ENCODE peak calls at places on chromosomes 1 and 21, in seven cellular contexts. One of them, this sample, is unnamed.
A peak's percentile ranks its signal among the peaks of the same experiment; 100 is the strongest.

GRCh38 chr1:204507317-204508105 is 8.7 kb upstream of the MDM4 start:
- DNase-seq in uterus: no peak
- DNase-seq in AG08396: peak; percentile 28
- DNase-seq in H7: peak; percentile 58
- DNase-seq in activated T-cell treated with anti-CD3 and anti-CD28 coated beads for 1 hour: no peak
- DNase-seq in activated CD8-positive, alpha-beta memory T cell treated with anti-CD3 and anti-CD28 coated beads for 1 hour: no peak
- DNase-seq in stimulated activated CD8-positive, alpha-beta memory T cell treated with anti-CD3 and anti-CD28 coated beads, Interleukin-7, amount 100 ng/mL, for 1 hour: no peak
- DNase-seq in this sample: no peak

GRCh38 chr1:42333662-42334239 is 1.3 kb downstream of the FOXJ3 start:
- DNase-seq in uterus: no peak
- DNase-seq in AG08396: no peak
- DNase-seq in H7: no peak
- DNase-seq in activated T-cell treated with anti-CD3 and anti-CD28 coated beads for 1 hour: no peak
- DNase-seq in activated CD8-positive, alpha-beta memory T cell treated with anti-CD3 and anti-CD28 coated beads for 1 hour: no peak
- DNase-seq in stimulated activated CD8-positive, alpha-beta memory T cell treated with anti-CD3 and anti-CD28 coated beads, Interleukin-7, amount 100 ng/mL, for 1 hour: no peak
- DNase-seq in this sample: no peak

GRCh38 chr1:237205400-237206064 is 163.5 kb downstream of the RYR2 start:
- DNase-seq in uterus: peak; percentile 67
- DNase-seq in AG08396: no peak
- DNase-seq in H7: peak; percentile 10
- DNase-seq in activated T-cell treated with anti-CD3 and anti-CD28 coated beads for 1 hour: no peak
- DNase-seq in activated CD8-positive, alpha-beta memory T cell treated with anti-CD3 and anti-CD28 coated beads for 1 hour: no peak
- DNase-seq in stimulated activated CD8-positive, alpha-beta memory T cell treated with anti-CD3 and anti-CD28 coated beads, Interleukin-7, amount 100 ng/mL, for 1 hour: no peak
- DNase-seq in this sample: no peak

GRCh38 chr1:187294421-187295201 is 465.9 kb downstream of the PLA2G4A start:
- DNase-seq in uterus: no peak
- DNase-seq in AG08396: no peak
- DNase-seq in H7: no peak
- DNase-seq in activated T-cell treated with anti-CD3 and anti-CD28 coated beads for 1 hour: no peak
- DNase-seq in activated CD8-positive, alpha-beta memory T cell treated with anti-CD3 and anti-CD28 coated beads for 1 hour: no peak
- DNase-seq in stimulated activated CD8-positive, alpha-beta memory T cell treated with anti-CD3 and anti-CD28 coated beads, Interleukin-7, amount 100 ng/mL, for 1 hour: no peak
- DNase-seq in this sample: no peak

GRCh38 chr1:55073187-55073916 is 34.0 kb downstream of the PCSK9 start:
- DNase-seq in uterus: no peak
- DNase-seq in AG08396: no peak
- DNase-seq in H7: no peak
- DNase-seq in activated T-cell treated with anti-CD3 and anti-CD28 coated beads for 1 hour: no peak
- DNase-seq in activated CD8-positive, alpha-beta memory T cell treated with anti-CD3 and anti-CD28 coated beads for 1 hour: no peak
- DNase-seq in stimulated activated CD8-positive, alpha-beta memory T cell treated with anti-CD3 and anti-CD28 coated beads, Interleukin-7, amount 100 ng/mL, for 1 hour: no peak
- DNase-seq in this sample: no peak

GRCh38 chr1:44212355-44213221 is 683 bp upstream of the DMAP1 start:
- DNase-seq in uterus: no peak
- DNase-seq in AG08396: no peak
- DNase-seq in H7: no peak
- DNase-seq in activated T-cell treated with anti-CD3 and anti-CD28 coated beads for 1 hour: no peak
- DNase-seq in activated CD8-positive, alpha-beta memory T cell treated with anti-CD3 and anti-CD28 coated beads for 1 hour: no peak
- DNase-seq in stimulated activated CD8-positive, alpha-beta memory T cell treated with anti-CD3 and anti-CD28 coated beads, Interleukin-7, amount 100 ng/mL, for 1 hour: no peak
- DNase-seq in this sample: no peak

GRCh38 chr1:40362699-40363098 is 10.8 kb upstream of the SMAP2 start:
- DNase-seq in uterus: no peak
- DNase-seq in AG08396: no peak
- DNase-seq in H7: peak; percentile 17
- DNase-seq in activated T-cell treated with anti-CD3 and anti-CD28 coated beads for 1 hour: no peak
- DNase-seq in activated CD8-positive, alpha-beta memory T cell treated with anti-CD3 and anti-CD28 coated beads for 1 hour: no peak
- DNase-seq in stimulated activated CD8-positive, alpha-beta memory T cell treated with anti-CD3 and anti-CD28 coated beads, Interleukin-7, amount 100 ng/mL, for 1 hour: no peak
- DNase-seq in this sample: no peak

GRCh38 chr1:194975913-194976312 is 1632.3 kb downstream of the KCNT2 start:
- DNase-seq in uterus: no peak
- DNase-seq in AG08396: no peak
- DNase-seq in H7: no peak
- DNase-seq in activated T-cell treated with anti-CD3 and anti-CD28 coated beads for 1 hour: no peak
- DNase-seq in activated CD8-positive, alpha-beta memory T cell treated with anti-CD3 and anti-CD28 coated beads for 1 hour: no peak
- DNase-seq in stimulated activated CD8-positive, alpha-beta memory T cell treated with anti-CD3 and anti-CD28 coated beads, Interleukin-7, amount 100 ng/mL, for 1 hour: no peak
- DNase-seq in this sample: no peak

GRCh38 chr1:152108899-152109222 is 6.4 kb downstream of the TCHH start:
- DNase-seq in uterus: no peak
- DNase-seq in AG08396: no peak
- DNase-seq in H7: no peak
- DNase-seq in activated T-cell treated with anti-CD3 and anti-CD28 coated beads for 1 hour: no peak
- DNase-seq in activated CD8-positive, alpha-beta memory T cell treated with anti-CD3 and anti-CD28 coated beads for 1 hour: no peak
- DNase-seq in stimulated activated CD8-positive, alpha-beta memory T cell treated with anti-CD3 and anti-CD28 coated beads, Interleukin-7, amount 100 ng/mL, for 1 hour: no peak
- DNase-seq in this sample: no peak

GRCh38 chr21:26165331-26165730 is 5.2 kb downstream of the APP start:
- DNase-seq in uterus: no peak
- DNase-seq in AG08396: no peak
- DNase-seq in H7: no peak
- DNase-seq in activated T-cell treated with anti-CD3 and anti-CD28 coated beads for 1 hour: no peak
- DNase-seq in activated CD8-positive, alpha-beta memory T cell treated with anti-CD3 and anti-CD28 coated beads for 1 hour: no peak
- DNase-seq in stimulated activated CD8-positive, alpha-beta memory T cell treated with anti-CD3 and anti-CD28 coated beads, Interleukin-7, amount 100 ng/mL, for 1 hour: no peak
- DNase-seq in this sample: no peak

GRCh38 chr21:32056791-32057190 is 184.0 kb downstream of the HUNK start:
- DNase-seq in uterus: no peak
- DNase-seq in AG08396: no peak
- DNase-seq in H7: peak; percentile 65
- DNase-seq in activated T-cell treated with anti-CD3 and anti-CD28 coated beads for 1 hour: no peak
- DNase-seq in activated CD8-positive, alpha-beta memory T cell treated with anti-CD3 and anti-CD28 coated beads for 1 hour: no peak
- DNase-seq in stimulated activated CD8-positive, alpha-beta memory T cell treated with anti-CD3 and anti-CD28 coated beads, Interleukin-7, amount 100 ng/mL, for 1 hour: no peak
- DNase-seq in this sample: no peak

GRCh38 chr1:60746278-60746761 is 336.0 kb upstream of the NFIA start:
- DNase-seq in uterus: no peak
- DNase-seq in AG08396: no peak
- DNase-seq in H7: peak; percentile 4
- DNase-seq in activated T-cell treated with anti-CD3 and anti-CD28 coated beads for 1 hour: no peak
- DNase-seq in activated CD8-positive, alpha-beta memory T cell treated with anti-CD3 and anti-CD28 coated beads for 1 hour: no peak
- DNase-seq in stimulated activated CD8-positive, alpha-beta memory T cell treated with anti-CD3 and anti-CD28 coated beads, Interleukin-7, amount 100 ng/mL, for 1 hour: no peak
- DNase-seq in this sample: no peak

GRCh38 chr1:63557365-63557987 is 34.2 kb downstream of the EFCAB7 start:
- DNase-seq in uterus: no peak
- DNase-seq in AG08396: peak; percentile 24
- DNase-seq in H7: peak; percentile 16
- DNase-seq in activated T-cell treated with anti-CD3 and anti-CD28 coated beads for 1 hour: no peak
- DNase-seq in activated CD8-positive, alpha-beta memory T cell treated with anti-CD3 and anti-CD28 coated beads for 1 hour: no peak
- DNase-seq in stimulated activated CD8-positive, alpha-beta memory T cell treated with anti-CD3 and anti-CD28 coated beads, Interleukin-7, amount 100 ng/mL, for 1 hour: no peak
- DNase-seq in this sample: no peak

GRCh38 chr1:226738421-226738994 is 574 bp downstream of the ITPKB start:
- DNase-seq in uterus: peak; percentile 49
- DNase-seq in AG08396: peak; percentile 43
- DNase-seq in H7: peak; percentile 74
- DNase-seq in activated T-cell treated with anti-CD3 and anti-CD28 coated beads for 1 hour: peak; percentile 22
- DNase-seq in activated CD8-positive, alpha-beta memory T cell treated with anti-CD3 and anti-CD28 coated beads for 1 hour: no peak
- DNase-seq in stimulated activated CD8-positive, alpha-beta memory T cell treated with anti-CD3 and anti-CD28 coated beads, Interleukin-7, amount 100 ng/mL, for 1 hour: no peak
- DNase-seq in this sample: peak; percentile 42

GRCh38 chr21:33670076-33670475 is 27.8 kb downstream of the ITSN1 start:
- DNase-seq in uterus: no peak
- DNase-seq in AG08396: no peak
- DNase-seq in H7: no peak
- DNase-seq in activated T-cell treated with anti-CD3 and anti-CD28 coated beads for 1 hour: no peak
- DNase-seq in activated CD8-positive, alpha-beta memory T cell treated with anti-CD3 and anti-CD28 coated beads for 1 hour: no peak
- DNase-seq in stimulated activated CD8-positive, alpha-beta memory T cell treated with anti-CD3 and anti-CD28 coated beads, Interleukin-7, amount 100 ng/mL, for 1 hour: no peak
- DNase-seq in this sample: no peak

GRCh38 chr1:54551891-54552290 is 3.9 kb downstream of the ACOT11 start:
- DNase-seq in uterus: peak; percentile 2
- DNase-seq in AG08396: peak; percentile 0
- DNase-seq in H7: no peak
- DNase-seq in activated T-cell treated with anti-CD3 and anti-CD28 coated beads for 1 hour: no peak
- DNase-seq in activated CD8-positive, alpha-beta memory T cell treated with anti-CD3 and anti-CD28 coated beads for 1 hour: no peak
- DNase-seq in stimulated activated CD8-positive, alpha-beta memory T cell treated with anti-CD3 and anti-CD28 coated beads, Interleukin-7, amount 100 ng/mL, for 1 hour: no peak
- DNase-seq in this sample: no peak

GRCh38 chr1:175822575-175822974 is 79.2 kb upstream of the TNR start:
- DNase-seq in uterus: no peak
- DNase-seq in AG08396: peak; percentile 16
- DNase-seq in H7: no peak
- DNase-seq in activated T-cell treated with anti-CD3 and anti-CD28 coated beads for 1 hour: no peak
- DNase-seq in activated CD8-positive, alpha-beta memory T cell treated with anti-CD3 and anti-CD28 coated beads for 1 hour: no peak
- DNase-seq in stimulated activated CD8-positive, alpha-beta memory T cell treated with anti-CD3 and anti-CD28 coated beads, Interleukin-7, amount 100 ng/mL, for 1 hour: no peak
- DNase-seq in this sample: no peak

GRCh38 chr1:104092698-104093097 is 343.0 kb downstream of the AMY1C start:
- DNase-seq in uterus: no peak
- DNase-seq in AG08396: no peak
- DNase-seq in H7: no peak
- DNase-seq in activated T-cell treated with anti-CD3 and anti-CD28 coated beads for 1 hour: no peak
- DNase-seq in activated CD8-positive, alpha-beta memory T cell treated with anti-CD3 and anti-CD28 coated beads for 1 hour: no peak
- DNase-seq in stimulated activated CD8-positive, alpha-beta memory T cell treated with anti-CD3 and anti-CD28 coated beads, Interleukin-7, amount 100 ng/mL, for 1 hour: no peak
- DNase-seq in this sample: no peak

GRCh38 chr1:19204665-19205266 is 5.3 kb downstream of the UBR4 start:
- DNase-seq in uterus: no peak
- DNase-seq in AG08396: no peak
- DNase-seq in H7: no peak
- DNase-seq in activated T-cell treated with anti-CD3 and anti-CD28 coated beads for 1 hour: no peak
- DNase-seq in activated CD8-positive, alpha-beta memory T cell treated with anti-CD3 and anti-CD28 coated beads for 1 hour: no peak
- DNase-seq in stimulated activated CD8-positive, alpha-beta memory T cell treated with anti-CD3 and anti-CD28 coated beads, Interleukin-7, amount 100 ng/mL, for 1 hour: no peak
- DNase-seq in this sample: no peak

GRCh38 chr1:39081266-39082139 is 55.4 kb downstream of the NDUFS5 start:
- DNase-seq in uterus: peak; percentile 37
- DNase-seq in AG08396: peak; percentile 58
- DNase-seq in H7: peak; percentile 89
- DNase-seq in activated T-cell treated with anti-CD3 and anti-CD28 coated beads for 1 hour: no peak
- DNase-seq in activated CD8-positive, alpha-beta memory T cell treated with anti-CD3 and anti-CD28 coated beads for 1 hour: no peak
- DNase-seq in stimulated activated CD8-positive, alpha-beta memory T cell treated with anti-CD3 and anti-CD28 coated beads, Interleukin-7, amount 100 ng/mL, for 1 hour: no peak
- DNase-seq in this sample: peak; percentile 34

GRCh38 chr1:99674665-99675064 is 28.8 kb downstream of the PALMD start:
- DNase-seq in uterus: no peak
- DNase-seq in AG08396: no peak
- DNase-seq in H7: no peak
- DNase-seq in activated T-cell treated with anti-CD3 and anti-CD28 coated beads for 1 hour: no peak
- DNase-seq in activated CD8-positive, alpha-beta memory T cell treated with anti-CD3 and anti-CD28 coated beads for 1 hour: no peak
- DNase-seq in stimulated activated CD8-positive, alpha-beta memory T cell treated with anti-CD3 and anti-CD28 coated beads, Interleukin-7, amount 100 ng/mL, for 1 hour: no peak
- DNase-seq in this sample: no peak

GRCh38 chr1:40924767-40925166 is 54.7 kb upstream of the CTPS1 start:
- DNase-seq in uterus: no peak
- DNase-seq in AG08396: no peak
- DNase-seq in H7: no peak
- DNase-seq in activated T-cell treated with anti-CD3 and anti-CD28 coated beads for 1 hour: no peak
- DNase-seq in activated CD8-positive, alpha-beta memory T cell treated with anti-CD3 and anti-CD28 coated beads for 1 hour: no peak
- DNase-seq in stimulated activated CD8-positive, alpha-beta memory T cell treated with anti-CD3 and anti-CD28 coated beads, Interleukin-7, amount 100 ng/mL, for 1 hour: no peak
- DNase-seq in this sample: no peak

GRCh38 chr1:185971688-185972087 is 237.5 kb downstream of the HMCN1 start:
- DNase-seq in uterus: no peak
- DNase-seq in AG08396: no peak
- DNase-seq in H7: no peak
- DNase-seq in activated T-cell treated with anti-CD3 and anti-CD28 coated beads for 1 hour: no peak
- DNase-seq in activated CD8-positive, alpha-beta memory T cell treated with anti-CD3 and anti-CD28 coated beads for 1 hour: no peak
- DNase-seq in stimulated activated CD8-positive, alpha-beta memory T cell treated with anti-CD3 and anti-CD28 coated beads, Interleukin-7, amount 100 ng/mL, for 1 hour: no peak
- DNase-seq in this sample: no peak